ENCODE peak calls at places on chromosomes 4 and X, in seven cellular contexts. W, K, O, U, E, G and V are unnamed samples.

GRCh38 chr4:31307026-31307425 is 586.9 kb downstream of the PCDH7 start:
- DNase-seq in W (no peak), K (no peak), O (no peak), U (no peak), E (no peak), G (no peak), V (no peak)

GRCh38 chr4:37682701-37683401 is 3.3 kb downstream of the RELL1 start:
- DNase-seq in W (no peak), K (no peak), O (no peak), U (no peak), E (no peak), G (no peak), V (no peak)

GRCh38 chr4:13302876-13303275 is 181.3 kb downstream of the RAB28 start:
- DNase-seq in W (no peak), K (no peak), O (no peak), U (no peak), E (no peak), G (no peak), V (no peak)

GRCh38 chr4:73669410-73670183 is 49.4 kb upstream of the RASSF6 start:
- DNase-seq in W (no peak), K (no peak), O (no peak), U (no peak), E (peak), G (no peak), V (peak)

GRCh38 chr4:160510925-160511324 is 1408.0 kb downstream of the RAPGEF2 start:
- DNase-seq in W (no peak), K (no peak), O (no peak), U (no peak), E (no peak), G (no peak), V (no peak)

GRCh38 chrX:133928365-133928764 is 57.0 kb downstream of the GPC3 start:
- DNase-seq in W (no peak), K (no peak), O (no peak), U (no peak), E (no peak), G (no peak), V (no peak)

GRCh38 chrX:133676344-133677122 is 261.2 kb upstream of the GPC4 start:
- DNase-seq in W (no peak), K (no peak), O (no peak), U (no peak), E (peak), G (no peak), V (peak)

GRCh38 chr4:143396695-143397094 is 60.0 kb downstream of the GAB1 start:
- DNase-seq in W (no peak), K (no peak), O (no peak), U (peak), E (no peak), G (no peak), V (no peak)

GRCh38 chrX:153456161-153456560 is 10.3 kb upstream of the TREX2 start:
- DNase-seq in W (peak), K (peak), O (peak), U (no peak), E (no peak), G (no peak), V (no peak)

GRCh38 chr4:7429601-7430078 is 5.1 kb downstream of the PSAPL1 start:
- DNase-seq in W (no peak), K (peak), O (no peak), U (no peak), E (no peak), G (no peak), V (no peak)

GRCh38 chr4:22062676-22063075 is 114.1 kb upstream of the KCNIP4 start:
- DNase-seq in W (no peak), K (no peak), O (no peak), U (no peak), E (no peak), G (no peak), V (no peak)

GRCh38 chrX:106170318-106170717 is 2.2 kb downstream of the PWWP3B start:
- DNase-seq in W (no peak), K (no peak), O (no peak), U (no peak), E (no peak), G (no peak), V (no peak)

GRCh38 chrX:17595456-17596035 is 141.7 kb upstream of the SCML1 start:
- DNase-seq in W (no peak), K (no peak), O (no peak), U (peak), E (no peak), G (no peak), V (peak)

GRCh38 chrX:128021566-128021965 is 30.6 kb downstream of the ACTRT1 start:
- DNase-seq in W (no peak), K (no peak), O (no peak), U (no peak), E (no peak), G (no peak), V (no peak)

GRCh38 chr4:55791666-55792065 is 27.9 kb upstream of the EXOC1L start:
- DNase-seq in W (no peak), K (no peak), O (no peak), U (no peak), E (no peak), G (no peak), V (peak)

GRCh38 chrX:151396042-151396826 is 772 bp upstream of the VMA21 start:
- DNase-seq in W (no peak), K (no peak), O (no peak), U (peak), E (peak), G (peak), V (peak)

GRCh38 chr4:152689615-152690501 is 10.1 kb upstream of the TMEM154 start:
- DNase-seq in W (no peak), K (no peak), O (no peak), U (no peak), E (no peak), G (no peak), V (no peak)

GRCh38 chrX:139882299-139882698 is 50.6 kb downstream of the ATP11C start:
- DNase-seq in W (no peak), K (no peak), O (no peak), U (no peak), E (no peak), G (no peak), V (no peak)

GRCh38 chr4:3697033-3697432 is 69.2 kb upstream of the ADRA2C start:
- DNase-seq in W (no peak), K (no peak), O (no peak), U (no peak), E (no peak), G (no peak), V (no peak)

GRCh38 chr4:110480031-110480549 is 4.1 kb downstream of the ENPEP start:
- DNase-seq in W (no peak), K (no peak), O (no peak), U (peak), E (no peak), G (no peak), V (no peak)

GRCh38 chrX:13764765-13765164 is 30.2 kb downstream of the OFD1 start:
- DNase-seq in W (no peak), K (no peak), O (peak), U (no peak), E (peak), G (no peak), V (peak)

GRCh38 chr4:3034231-3034630 is 40.1 kb downstream of the HTT-AS start:
- DNase-seq in W (no peak), K (no peak), O (no peak), U (no peak), E (no peak), G (no peak), V (no peak)